ENCODE peak calls at places on chromosome 11, in six cellular contexts. Y is NCI-H2081, B is NCI-H774, A is upper lobe of right lung, S is Calu3, I is sciatic nerve. E is an unnamed sample.

GRCh38 chr11:2774173-2775082 is 74.6 kb upstream of the KCNQ1OT1 start:
- DNase-seq in I (peak; percentile 46), S (no peak), A (peak; percentile 51), B (no peak), Y (no peak), E (peak; percentile 37)

GRCh38 chr11:57542582-57542981 is 5.2 kb downstream of the SMTNL1 start:
- DNase-seq in Y (no peak), B (no peak), A (no peak), S (no peak), I (no peak), E (no peak)

GRCh38 chr11:122649133-122649532 is 6.4 kb upstream of the UBASH3B start:
- DNase-seq in A (no peak), B (no peak), I (no peak), S (no peak), Y (no peak), E (no peak)

GRCh38 chr11:114310095-114310494 is 13.9 kb downstream of the NNMT start:
- DNase-seq in S (no peak), Y (no peak), I (no peak), A (no peak), B (no peak), E (no peak)

GRCh38 chr11:79973701-79974626 is 533.1 kb upstream of the TENM4 start:
- DNase-seq in S (no peak), I (no peak), A (no peak), B (peak; percentile 28), Y (no peak), E (no peak)

GRCh38 chr11:134542401-134543143 is 130.5 kb upstream of the B3GAT1 start:
- DNase-seq in B (no peak), I (peak; percentile 41), Y (no peak), A (peak; percentile 60), S (peak; percentile 39), E (peak; percentile 28)

GRCh38 chr11:119525180-119525854 is 102.3 kb upstream of the THY1 start:
- DNase-seq in B (no peak), A (no peak), Y (no peak), S (no peak), I (no peak), E (no peak)

GRCh38 chr11:63874511-63874910 is 35.6 kb downstream of the MARK2 start:
- DNase-seq in A (no peak), I (no peak), S (no peak), B (no peak), Y (no peak), E (no peak)

GRCh38 chr11:92941676-92942571 is 27.5 kb upstream of the MTNR1B start:
- DNase-seq in B (no peak), Y (peak; percentile 42), S (peak; percentile 5), I (no peak), A (no peak), E (no peak)

GRCh38 chr11:45335434-45335833 is 49.3 kb upstream of the SYT13 start:
- DNase-seq in I (no peak), S (no peak), A (no peak), B (no peak), Y (no peak), E (no peak)